ENCODE peak calls at places on chromosomes 1 and 21, in five cellular contexts. Z is Caco-2, C is sigmoid colon, N is fibroblast of the aortic adventitia, Q is uterus. B is an unnamed sample.

GRCh38 chr1:101632548-101633256 is 364.0 kb downstream of the OLFM3 start:
- DNase-seq in Z (no peak), Q (no peak), C (no peak), N (no peak), B (no peak)

GRCh38 chr1:43776043-43776761 is 68.9 kb downstream of the ST3GAL3 start:
- DNase-seq in N (peak), Q (no peak), C (no peak), Z (no peak), B (peak)

GRCh38 chr1:79852004-79852403 is 845.5 kb upstream of the ADGRL4 start:
- DNase-seq in N (no peak), Q (no peak), Z (peak), C (no peak), B (no peak)

GRCh38 chr1:59446257-59446901 is 149.5 kb downstream of the FGGY start:
- DNase-seq in N (peak), Z (no peak), Q (peak), C (peak), B (peak)

GRCh38 chr1:81967957-81968356 is 167.2 kb downstream of the ADGRL2 start:
- DNase-seq in Q (no peak), N (no peak), C (no peak), Z (no peak), B (peak)

GRCh38 chr1:53999920-54000319 is 18.1 kb downstream of the LDLRAD1 start:
- DNase-seq in N (no peak), C (no peak), Q (no peak), Z (no peak), B (no peak)

GRCh38 chr1:234900601-234901000 is 228.0 kb downstream of the TOMM20 start:
- DNase-seq in Q (no peak), C (peak), Z (no peak), N (no peak), B (no peak)

GRCh38 chr1:208253177-208253576 is 9.0 kb upstream of the PLXNA2 start:
- DNase-seq in C (no peak), N (no peak), Q (no peak), Z (no peak), B (no peak)

GRCh38 chr21:16388291-16388690 is 658.5 kb downstream of the USP25 start:
- DNase-seq in Z (no peak), Q (no peak), N (no peak), C (no peak), B (no peak)

GRCh38 chr1:109392788-109393580 is 4.7 kb downstream of the SORT1 start:
- DNase-seq in C (peak), Z (peak), N (no peak), Q (peak), B (peak)

GRCh38 chr1:8533907-8534306 is 216.0 kb downstream of the SLC45A1 start:
- DNase-seq in Z (no peak), Q (no peak), C (no peak), N (no peak), B (no peak)
- TF ChIP-seq CTCF in Z (no peak), Q (no peak), C (no peak), N (no peak), B (no peak)

GRCh38 chr1:14318830-14319229 is 279.7 kb upstream of the KAZN start:
- DNase-seq in Q (no peak), Z (no peak), N (no peak), C (no peak), B (no peak)
- H3K4me3 ChIP-seq in Q (no peak), Z (no peak), N (no peak), C (no peak), B (no peak)

GRCh38 chr1:27554777-27555699 is 48.9 kb downstream of the AHDC1 start:
- DNase-seq in Z (no peak), C (peak), Q (peak), N (peak), B (no peak)

GRCh38 chr1:27554293-27554692 is 49.7 kb downstream of the AHDC1 start:
- DNase-seq in Q (no peak), N (no peak), Z (no peak), C (no peak), B (no peak)

GRCh38 chr1:27551953-27552312 is 52.0 kb downstream of the AHDC1 start:
- DNase-seq in C (no peak), Q (no peak), N (no peak), Z (no peak), B (no peak)

GRCh38 chr1:27551170-27551952 is 52.6 kb downstream of the AHDC1 start:
- DNase-seq in Q (no peak), Z (no peak), C (no peak), N (no peak), B (no peak)

GRCh38 chr1:27552911-27553420 is 51.0 kb downstream of the AHDC1 start:
- DNase-seq in N (no peak), C (no peak), Z (no peak), Q (no peak), B (no peak)
- TF ChIP-seq CTCF in N (no peak), C (no peak), Z (no peak), Q (no peak), B (no peak)

GRCh38 chr1:87044424-87044823 is 130.0 kb downstream of the HS2ST1 start:
- DNase-seq in Q (no peak), Z (no peak), C (no peak), N (no peak), B (no peak)

GRCh38 chr1:87045757-87046422 is 131.5 kb downstream of the HS2ST1 start:
- DNase-seq in N (no peak), Z (no peak), C (no peak), Q (no peak), B (no peak)

GRCh38 chr1:87046951-87047350 is 132.5 kb downstream of the HS2ST1 start:
- DNase-seq in Z (no peak), C (no peak), Q (no peak), N (no peak), B (no peak)

GRCh38 chr1:87042127-87042811 is 127.8 kb downstream of the HS2ST1 start:
- DNase-seq in N (peak), C (no peak), Q (no peak), Z (no peak), B (no peak)

GRCh38 chr1:87044840-87045239 is 130.4 kb downstream of the HS2ST1 start:
- DNase-seq in Z (no peak), C (no peak), Q (no peak), N (no peak), B (no peak)
- H3K4me3 ChIP-seq in Z (no peak), C (no peak), Q (no peak), N (no peak), B (no peak)

GRCh38 chr1:214553142-214553710 is 1.8 kb upstream of the PTPN14 start:
- DNase-seq in Q (no peak), C (no peak), Z (no peak), N (no peak), B (no peak)

GRCh38 chr1:214551052-214551435 is 358 bp downstream of the PTPN14 start:
- DNase-seq in Q (no peak), C (peak), N (no peak), Z (peak), B (no peak)

GRCh38 chr1:214552174-214552608 is 789 bp upstream of the PTPN14 start:
- DNase-seq in Z (peak), N (peak), Q (peak), C (peak), B (peak)

GRCh38 chr1:214550339-214551051 is 907 bp downstream of the PTPN14 start:
- DNase-seq in Q (peak), C (no peak), Z (no peak), N (no peak), B (no peak)

DNA sequence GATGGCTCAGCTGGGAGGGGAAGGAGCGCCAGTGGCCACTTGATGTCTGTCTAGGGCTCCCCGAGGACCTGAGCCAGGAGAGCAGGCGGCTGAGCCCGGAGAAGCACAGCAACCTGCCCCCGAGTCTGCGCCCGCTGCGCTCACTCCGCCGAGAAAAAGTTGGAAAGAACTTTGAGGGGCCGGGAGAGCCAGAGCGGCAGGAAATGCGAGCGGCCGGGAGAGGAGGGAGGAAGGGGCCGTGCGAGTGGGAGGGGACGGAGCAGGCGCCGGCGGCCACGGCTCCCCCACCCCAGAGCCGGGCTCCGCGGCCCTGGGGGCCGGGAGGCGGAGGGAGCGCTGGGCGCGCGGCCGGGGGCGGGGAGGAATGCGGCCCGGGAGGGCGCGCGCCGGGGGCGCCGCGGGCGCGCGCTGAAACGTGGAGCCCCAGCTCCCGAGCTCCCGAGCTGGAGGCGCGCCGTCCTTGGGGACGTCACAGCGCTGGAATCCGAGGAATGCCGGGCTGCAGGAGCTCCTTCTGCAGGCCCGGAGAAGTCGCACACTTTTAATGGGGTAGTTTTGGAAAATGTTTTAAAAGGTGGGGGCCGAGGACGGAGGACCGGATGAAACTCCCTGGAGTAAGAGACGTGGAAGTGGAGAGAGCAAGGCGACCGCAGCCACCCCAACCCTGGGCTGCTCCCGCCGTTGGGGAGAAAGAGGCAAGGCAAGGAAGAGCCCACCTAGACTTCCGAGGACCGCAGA is at the start of gene PTPN14:
- DNase-seq in Q (peak), Z (peak), C (peak), N (peak), B (peak)
- TF ChIP-seq CTCF in Q (no peak), Z (peak), C (no peak), N (peak), B (peak)

DNA sequence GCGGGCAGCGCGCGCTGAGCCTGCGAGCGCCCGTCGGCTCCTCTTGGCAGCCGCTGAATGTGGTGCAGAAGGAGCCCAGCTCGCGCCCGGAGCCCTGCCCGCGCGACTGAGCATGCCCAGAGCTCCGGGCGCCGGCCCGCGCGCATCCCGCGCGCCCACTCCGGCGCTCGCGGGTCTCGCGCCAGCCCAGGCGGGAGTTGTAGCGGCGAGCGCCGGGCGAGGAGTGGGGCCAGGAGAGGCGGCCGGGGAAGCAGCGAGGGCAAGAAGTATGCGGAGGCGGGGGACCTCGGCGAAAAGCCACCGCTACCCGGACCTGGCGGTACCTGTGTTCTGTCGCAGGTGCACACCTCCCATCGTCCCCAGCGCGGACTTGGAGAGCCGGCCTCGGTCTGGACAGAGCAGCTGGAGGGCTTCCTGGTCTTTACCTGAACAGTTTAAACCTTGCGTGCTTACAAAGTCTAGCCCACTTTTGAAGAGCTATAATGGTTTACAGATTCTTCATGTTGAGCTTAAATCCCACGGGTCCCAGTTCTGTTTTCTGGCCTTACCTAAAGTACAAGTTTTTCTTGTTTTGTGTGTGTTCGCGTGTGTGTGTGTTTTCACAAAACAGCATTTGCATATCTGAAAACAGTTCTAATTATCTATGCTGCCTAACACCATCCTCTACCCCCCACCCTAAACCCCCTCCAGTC is at the start of gene DDAH1:
- DNase-seq in Z (peak), Q (peak), N (peak), C (peak), B (peak)
- H3K4me3 ChIP-seq in Z (peak), Q (peak), N (peak), C (peak), B (peak)

GRCh38 chr1:216310776-216311175 is 112.5 kb downstream of the USH2A start:
- DNase-seq in Q (no peak), Z (peak), N (peak), C (no peak), B (peak)
- TF ChIP-seq CTCF in Q (no peak), Z (peak), N (peak), C (no peak), B (peak)

GRCh38 chr1:70706381-70707173 is 295.5 kb downstream of the CTH start:
- DNase-seq in C (no peak), N (no peak), Z (no peak), Q (peak), B (no peak)

GRCh38 chr1:70707214-70707613 is 296.1 kb downstream of the CTH start:
- DNase-seq in N (no peak), C (no peak), Z (no peak), Q (no peak), B (no peak)
- H3K4me3 ChIP-seq in N (no peak), C (no peak), Z (no peak), Q (peak), B (no peak)

GRCh38 chr1:29744684-29745490 is 508.6 kb downstream of the PTPRU start:
- DNase-seq in Q (no peak), C (peak), N (no peak), Z (no peak), B (no peak)

GRCh38 chr1:29736582-29737188 is 500.4 kb downstream of the PTPRU start:
- DNase-seq in Q (no peak), N (peak), C (no peak), Z (no peak), B (peak)

GRCh38 chr1:29743264-29743663 is 506.9 kb downstream of the PTPRU start:
- DNase-seq in Q (no peak), Z (no peak), N (no peak), C (no peak), B (no peak)

GRCh38 chr1:29743931-29744330 is 507.6 kb downstream of the PTPRU start:
- DNase-seq in C (peak), N (no peak), Q (no peak), Z (no peak), B (no peak)

DNA sequence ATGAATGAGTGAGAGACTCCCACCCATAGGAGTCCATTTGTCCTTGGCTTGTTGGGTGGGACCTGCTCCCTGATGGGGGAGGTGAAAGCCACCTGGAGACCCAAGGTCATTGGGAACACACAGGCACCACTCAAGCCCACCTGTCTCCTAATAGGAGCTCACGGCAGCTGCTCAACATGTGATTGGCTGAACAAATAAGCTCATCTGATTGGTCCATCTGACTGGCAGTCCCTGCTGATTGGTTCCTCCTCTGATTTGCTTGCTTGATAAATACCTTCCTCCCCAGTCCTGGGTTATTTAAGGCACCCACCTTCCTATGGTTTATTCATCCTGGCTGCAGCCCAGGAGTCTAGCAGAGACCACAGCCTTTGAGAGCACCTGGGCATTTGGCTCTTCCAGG is 502.9 kb downstream of the PTPRU start:
- DNase-seq in N (no peak), Z (no peak), Q (no peak), C (no peak), B (no peak)
- TF ChIP-seq CTCF in N (no peak), Z (no peak), Q (no peak), C (no peak), B (no peak)